ENCODE peak calls at places on chromosomes 1 and 21, in four cellular contexts. Y is astrocyte, O is endothelial cell, K is mammary epithelial cell. H is an unnamed sample.

GRCh38 chr1:193614817-193615216 is 428.4 kb upstream of the B3GALT2 start:
- DNase-seq in Y (peak), O (no peak), K (peak), H (peak)

GRCh38 chr1:59079434-59080135 is 217.3 kb upstream of the FGGY start:
- DNase-seq in O (no peak), Y (peak), K (peak), H (peak)

GRCh38 chr1:211551628-211552465 is 27.1 kb downstream of the SLC30A1 start:
- DNase-seq in Y (peak), K (peak), O (no peak), H (peak)

GRCh38 chr1:23777979-23778814 is at the start of gene PITHD1:
- DNase-seq in K (peak), Y (peak), O (peak), H (peak)

GRCh38 chr21:18913914-18914313 is 510.3 kb upstream of the TMPRSS15 start:
- DNase-seq in O (no peak), K (no peak), Y (no peak), H (no peak)

GRCh38 chr1:24181619-24182018 is 5.5 kb downstream of the IFNLR1 start:
- DNase-seq in O (no peak), K (no peak), Y (no peak), H (no peak)

GRCh38 chr21:16370176-16370575 is 640.4 kb downstream of the USP25 start:
- DNase-seq in O (no peak), Y (no peak), K (no peak), H (no peak)

GRCh38 chr1:58412071-58412580 is 134.4 kb downstream of the OMA1 start:
- DNase-seq in O (no peak), K (peak), Y (peak), H (peak)

GRCh38 chr1:227357229-227358078 is 39.2 kb upstream of the CDC42BPA start:
- DNase-seq in Y (peak), K (peak), O (peak), H (peak)

GRCh38 chr21:33479679-33480480 is at the start of gene TMEM50B:
- DNase-seq in O (peak), Y (peak), K (peak), H (peak)

GRCh38 chr1:117932576-117932975 is 3.0 kb downstream of the WDR3 start:
- DNase-seq in Y (no peak), O (no peak), K (no peak), H (no peak)

GRCh38 chr21:41210405-41211040 is 42.6 kb downstream of the BACE2 start:
- DNase-seq in O (no peak), Y (peak), K (no peak), H (no peak)

GRCh38 chr1:219189021-219189824 is 15.5 kb downstream of the LYPLAL1 start:
- DNase-seq in O (no peak), Y (peak), K (peak), H (peak)

GRCh38 chr1:115404936-115405335 is 66.9 kb upstream of the NGF start:
- DNase-seq in K (no peak), O (no peak), Y (no peak), H (no peak)

GRCh38 chr1:62716397-62716796 is 28.2 kb upstream of the DOCK7 start:
- DNase-seq in O (no peak), Y (no peak), K (peak), H (no peak)

GRCh38 chr1:64745181-64745985 is 508 bp downstream of the RAVER2 start:
- DNase-seq in Y (peak), K (peak), O (peak), H (peak)

GRCh38 chr1:161033751-161034150 is 5.0 kb downstream of the TSTD1 start:
- DNase-seq in K (peak), Y (no peak), O (no peak), H (no peak)

GRCh38 chr1:35390600-35391494 is 122.3 kb downstream of the ZMYM4 start:
- DNase-seq in O (no peak), K (no peak), Y (peak), H (no peak)

GRCh38 chr1:68191717-68192116 is 40.6 kb downstream of the WLS start:
- DNase-seq in K (no peak), Y (no peak), O (no peak), H (no peak)

GRCh38 chr1:85200870-85201339 is at the start of gene SYDE2:
- DNase-seq in K (peak), Y (peak), O (peak), H (peak)

DNA sequence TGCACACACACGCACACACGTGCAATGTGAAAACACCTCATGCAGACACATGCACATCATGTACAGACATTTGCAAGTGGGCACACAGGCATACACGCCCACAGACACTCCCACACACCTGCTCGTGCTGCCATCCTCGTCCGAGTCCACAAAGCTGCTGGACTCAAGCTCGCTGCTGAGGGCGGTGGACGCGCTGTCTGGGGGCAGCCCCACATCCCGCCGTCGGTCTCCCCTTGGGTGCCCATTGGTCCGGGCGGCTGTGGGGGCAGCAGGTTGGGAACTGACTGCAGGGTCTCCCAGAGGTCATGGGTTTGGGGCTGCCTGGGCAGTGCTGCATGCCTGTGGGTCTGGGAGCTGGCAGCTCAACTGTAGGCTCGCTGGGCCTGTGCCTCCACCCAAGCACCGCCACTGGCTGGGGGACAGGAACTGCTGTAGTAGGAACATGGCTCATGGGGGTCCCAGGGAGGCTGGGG is 7.6 kb downstream of the DVL1 start:
- DNase-seq in Y (no peak), O (no peak), K (no peak), H (no peak)
- TF ChIP-seq CTCF in Y (no peak), O (no peak), K (no peak), H (no peak)

DNA sequence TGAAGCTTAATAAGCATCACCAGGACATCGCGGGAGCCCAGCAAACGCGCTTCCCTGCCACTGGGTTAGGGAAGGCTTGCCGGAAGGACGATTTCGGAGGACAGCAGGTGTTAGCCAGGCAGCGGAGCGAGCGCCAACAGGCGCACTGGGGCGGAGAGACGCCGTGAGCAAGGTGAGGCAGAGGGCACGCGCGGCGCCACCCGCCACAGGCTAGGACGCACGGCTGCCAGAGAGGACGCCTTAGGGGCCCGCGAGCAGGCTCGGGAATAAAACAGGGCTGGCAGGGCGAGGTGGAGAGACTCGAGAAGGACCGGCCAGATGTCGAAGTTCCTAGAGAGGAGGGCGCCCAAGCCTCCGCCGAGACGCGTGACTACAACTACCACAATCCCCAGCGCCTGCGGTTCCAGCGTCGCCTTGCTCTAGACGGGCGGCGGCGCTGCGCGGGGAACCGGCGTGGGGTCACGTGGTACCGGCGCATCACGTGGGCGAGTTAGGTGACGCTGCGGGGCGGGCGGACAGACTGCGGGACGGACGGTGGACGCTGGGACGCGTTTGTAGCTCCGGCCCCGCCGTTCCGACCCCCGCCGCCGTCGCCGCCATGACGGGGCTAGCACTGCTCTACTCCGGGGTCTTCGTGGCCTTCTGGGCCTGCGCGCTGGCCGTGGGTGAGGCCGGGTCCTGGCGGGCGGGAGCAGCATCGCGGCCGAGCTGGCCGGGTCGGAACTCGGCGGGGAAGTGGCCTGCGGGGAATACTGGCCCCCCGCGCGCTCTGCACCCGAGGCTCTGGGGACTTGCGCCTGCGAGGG is at the start of gene ATP6V0B:
- DNase-seq in Y (peak), O (peak), K (peak), H (peak)
- TF ChIP-seq CTCF in Y (no peak), O (no peak), K (no peak), H (no peak)

GRCh38 chr21:44298301-44298700 is 1.6 kb upstream of the PFKL start:
- DNase-seq in K (peak), O (no peak), Y (no peak), H (peak)
- TF ChIP-seq CTCF in K (peak), O (no peak), Y (no peak), H (peak)

DNA sequence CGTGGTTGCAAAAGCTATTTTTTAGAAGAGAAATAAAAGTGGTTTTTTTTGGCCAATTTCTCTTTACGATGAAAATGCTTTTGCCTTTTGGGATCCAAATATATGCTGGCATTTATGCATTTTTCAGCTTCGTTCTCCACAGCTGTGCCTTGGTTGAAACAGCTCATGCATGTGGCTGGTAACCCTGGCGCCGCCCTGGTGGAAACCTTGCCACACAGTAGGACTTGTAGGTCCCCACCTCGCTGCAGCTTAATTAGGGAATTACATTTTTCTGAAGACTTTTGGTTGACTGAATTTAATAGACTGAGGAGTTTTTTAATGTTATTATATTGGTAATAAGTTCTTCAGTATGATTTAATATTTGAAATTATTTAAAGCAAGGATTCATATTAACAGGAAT is 12.7 kb upstream of the PCP4 start:
- DNase-seq in O (no peak), K (no peak), Y (no peak), H (no peak)
- TF ChIP-seq CTCF in O (no peak), K (no peak), Y (no peak), H (no peak)

DNA sequence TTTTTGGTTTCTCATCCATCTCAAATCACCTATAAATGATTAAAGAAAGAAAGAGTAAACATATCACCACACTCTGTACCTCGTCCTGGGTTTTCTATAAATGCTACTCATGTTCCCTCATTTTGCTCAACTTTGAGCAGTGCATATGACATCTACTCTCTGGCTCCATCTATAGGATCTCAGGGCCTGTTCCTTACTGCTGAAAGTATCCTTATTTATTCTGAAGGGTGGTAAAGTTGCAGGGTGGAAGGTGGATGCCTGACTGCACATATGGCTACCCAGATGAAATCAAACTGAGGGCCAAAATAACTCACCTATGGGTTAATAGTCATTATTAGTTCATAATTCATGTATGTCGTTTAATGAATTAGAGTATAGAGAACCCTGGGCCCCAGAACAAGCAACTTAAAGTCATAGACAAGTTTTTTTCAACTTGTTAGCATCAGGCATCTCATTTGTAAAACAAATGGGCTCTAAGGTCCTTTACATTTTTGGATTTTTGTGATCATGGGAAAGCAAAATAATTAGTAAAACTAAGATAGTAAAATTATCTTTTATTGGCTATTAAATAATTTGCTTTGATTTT is 46.5 kb downstream of the NCF2 start:
- DNase-seq in Y (peak), O (peak), K (peak), H (peak)
- TF ChIP-seq CTCF in Y (peak), O (no peak), K (peak), H (peak)

GRCh38 chr1:110212165-110213142 is 2.3 kb downstream of the KCNC4 start:
- DNase-seq in O (no peak), K (no peak), Y (no peak), H (peak)
- TF ChIP-seq CTCF in O (no peak), K (no peak), Y (no peak), H (no peak)